ENCODE peak calls at places on chromosomes 12 and 14, in seven cellular contexts. One of them, this sample, is unnamed.

GRCh38 chr14:95490727-95491451 is 25.6 kb downstream of the SYNE3 start:
- DNase-seq in psoas muscle: no peak
- DNase-seq in fibroblast of pulmonary artery: peak
- DNase-seq in PC-9: no peak
- DNase-seq in B cell: no peak
- DNase-seq in non-pigmented ciliary epithelial cell: no peak
- DNase-seq in HT1080: peak
- DNase-seq in this sample: no peak

GRCh38 chr14:105292810-105293711 is 7.7 kb downstream of the BRF1 start:
- DNase-seq in non-pigmented ciliary epithelial cell: no peak
- DNase-seq in psoas muscle: no peak
- DNase-seq in PC-9: no peak
- DNase-seq in B cell: peak
- DNase-seq in HT1080: no peak
- DNase-seq in fibroblast of pulmonary artery: no peak
- DNase-seq in this sample: no peak

GRCh38 chr12:25126086-25126485 is 68.9 kb downstream of the DNAI7 start:
- DNase-seq in PC-9: no peak
- DNase-seq in psoas muscle: no peak
- DNase-seq in fibroblast of pulmonary artery: no peak
- DNase-seq in non-pigmented ciliary epithelial cell: no peak
- DNase-seq in HT1080: no peak
- DNase-seq in B cell: no peak
- DNase-seq in this sample: no peak

GRCh38 chr12:80714055-80714454 is 2.7 kb upstream of the MYF5 start:
- DNase-seq in fibroblast of pulmonary artery: peak
- DNase-seq in HT1080: no peak
- DNase-seq in B cell: no peak
- DNase-seq in psoas muscle: peak
- DNase-seq in non-pigmented ciliary epithelial cell: no peak
- DNase-seq in PC-9: no peak
- DNase-seq in this sample: no peak

GRCh38 chr12:15592934-15593333 is 196.3 kb downstream of the EPS8 start:
- DNase-seq in non-pigmented ciliary epithelial cell: no peak
- DNase-seq in fibroblast of pulmonary artery: peak
- DNase-seq in psoas muscle: no peak
- DNase-seq in B cell: no peak
- DNase-seq in HT1080: no peak
- DNase-seq in PC-9: no peak
- DNase-seq in this sample: no peak

GRCh38 chr12:96237465-96238077 is 43.4 kb downstream of the ELK3 start:
- DNase-seq in PC-9: peak
- DNase-seq in psoas muscle: peak
- DNase-seq in fibroblast of pulmonary artery: peak
- DNase-seq in HT1080: peak
- DNase-seq in non-pigmented ciliary epithelial cell: peak
- DNase-seq in B cell: no peak
- DNase-seq in this sample: no peak

GRCh38 chr14:54564799-54565235 is 2.1 kb upstream of the SAMD4A start:
- DNase-seq in HT1080: peak
- DNase-seq in non-pigmented ciliary epithelial cell: no peak
- DNase-seq in B cell: no peak
- DNase-seq in PC-9: no peak
- DNase-seq in fibroblast of pulmonary artery: peak
- DNase-seq in psoas muscle: no peak
- DNase-seq in this sample: no peak

GRCh38 chr12:12903642-12904609 is 12.6 kb downstream of the GPRC5A start:
- DNase-seq in psoas muscle: no peak
- DNase-seq in B cell: no peak
- DNase-seq in PC-9: peak
- DNase-seq in fibroblast of pulmonary artery: no peak
- DNase-seq in non-pigmented ciliary epithelial cell: no peak
- DNase-seq in HT1080: no peak
- DNase-seq in this sample: no peak

GRCh38 chr14:75653563-75653962 is 7.1 kb downstream of the ERG28 start:
- DNase-seq in PC-9: no peak
- DNase-seq in psoas muscle: no peak
- DNase-seq in non-pigmented ciliary epithelial cell: no peak
- DNase-seq in fibroblast of pulmonary artery: no peak
- DNase-seq in HT1080: no peak
- DNase-seq in B cell: no peak
- DNase-seq in this sample: no peak

GRCh38 chr12:73699318-73699717 is 838.3 kb upstream of the ATXN7L3B start:
- DNase-seq in fibroblast of pulmonary artery: no peak
- DNase-seq in PC-9: no peak
- DNase-seq in psoas muscle: no peak
- DNase-seq in B cell: no peak
- DNase-seq in non-pigmented ciliary epithelial cell: no peak
- DNase-seq in HT1080: no peak
- DNase-seq in this sample: no peak